ENCODE peak calls at places on chromosomes 3 and 15, in six cellular contexts. K is spleen, B is OCI-LY7, D is ovary, R is left lung, W is hepatocyte. T is an unnamed sample.
A peak's percentile ranks its signal among the peaks of the same experiment; 100 is the strongest.

GRCh38 chr15:61033938-61034792 is 194.9 kb downstream of the RORA start:
- DNase-seq in D (no peak), B (no peak), K (no peak), W (no peak), R (no peak), T (no peak)

GRCh38 chr15:29268706-29269484 is 727 bp downstream of the NSMCE3 start:
- DNase-seq in R (peak; percentile 36), K (peak; percentile 78), W (peak; percentile 59), D (no peak), B (peak; percentile 63), T (peak; percentile 27)

GRCh38 chr15:81394609-81395008 is 20.6 kb upstream of the TMC3 start:
- DNase-seq in R (no peak), D (no peak), W (peak; percentile 66), B (no peak), K (no peak), T (no peak)

GRCh38 chr15:64681424-64682024 is 93.9 kb downstream of the RBPMS2 start:
- DNase-seq in W (peak; percentile 82), R (no peak), B (peak; percentile 44), K (peak; percentile 41), D (no peak), T (no peak)

GRCh38 chr15:95292790-95293450 is 1037.6 kb upstream of the NR2F2 start:
- DNase-seq in R (no peak), W (no peak), K (no peak), B (no peak), D (no peak), T (no peak)

GRCh38 chr3:65831733-65832425 is 206.8 kb downstream of the MAGI1 start:
- DNase-seq in D (no peak), K (no peak), B (no peak), W (no peak), R (no peak), T (no peak)

GRCh38 chr15:80892414-80892813 is 97.2 kb downstream of the MESD start:
- DNase-seq in B (no peak), D (no peak), R (no peak), W (no peak), K (no peak), T (no peak)

GRCh38 chr15:63931556-63931955 is 97.8 kb upstream of the HERC1 start:
- DNase-seq in D (no peak), B (no peak), R (no peak), K (no peak), W (no peak), T (no peak)

GRCh38 chr3:139533781-139534443 is 5.6 kb downstream of the RBP1 start:
- DNase-seq in K (no peak), R (no peak), B (no peak), D (peak; percentile 67), W (peak; percentile 30), T (no peak)

GRCh38 chr15:56244811-56245576 is 1.3 kb upstream of the RFX7 start:
- DNase-seq in W (peak; percentile 35), K (peak; percentile 85), B (peak; percentile 67), D (peak; percentile 36), R (no peak), T (no peak)

GRCh38 chr3:99700637-99701268 is 62.4 kb downstream of the COL8A1 start:
- DNase-seq in D (no peak), K (no peak), B (no peak), W (no peak), R (no peak), T (no peak)

GRCh38 chr3:66413151-66413751 is 87.6 kb downstream of the LRIG1 start:
- DNase-seq in D (no peak), R (no peak), B (no peak), W (no peak), K (no peak), T (no peak)

GRCh38 chr15:39270221-39270835 is 310.6 kb upstream of the THBS1 start:
- DNase-seq in W (no peak), K (no peak), R (no peak), B (no peak), D (no peak), T (no peak)

GRCh38 chr3:79845546-79845945 is 77.7 kb upstream of the ROBO1 start:
- DNase-seq in K (no peak), D (no peak), B (no peak), R (no peak), W (no peak), T (no peak)

GRCh38 chr3:23710555-23710954 is 95.2 kb upstream of the UBE2E1 start:
- DNase-seq in K (no peak), R (no peak), D (peak; percentile 44), B (no peak), W (peak; percentile 62), T (peak; percentile 66)

GRCh38 chr15:101489633-101490407 is at the start of gene PCSK6:
- DNase-seq in D (peak; percentile 44), B (no peak), W (peak; percentile 69), R (no peak), K (peak; percentile 76), T (peak; percentile 50)

GRCh38 chr3:151798476-151798875 is 15.4 kb upstream of the AADAC start:
- DNase-seq in R (no peak), B (no peak), D (no peak), K (no peak), W (no peak), T (no peak)

GRCh38 chr3:126704494-126705214 is 614 bp downstream of the CHCHD6 start:
- DNase-seq in R (no peak), B (no peak), K (no peak), W (no peak), D (no peak), T (no peak)

GRCh38 chr3:71905426-71905825 is 120.5 kb upstream of the PROK2 start:
- DNase-seq in D (no peak), K (peak; percentile 80), W (no peak), B (peak; percentile 33), R (peak; percentile 41), T (no peak)

GRCh38 chr15:31264534-31265089 is 62.0 kb upstream of the KLF13 start:
- DNase-seq in B (no peak), K (no peak), R (peak; percentile 34), D (no peak), W (no peak), T (no peak)

GRCh38 chr3:132421832-132422231 is 4.5 kb downstream of the DNAJC13 start:
- DNase-seq in B (no peak), W (no peak), D (no peak), R (no peak), K (no peak), T (no peak)

GRCh38 chr3:171704814-171705213 is 105.5 kb downstream of the PLD1 start:
- DNase-seq in R (no peak), K (no peak), D (no peak), B (no peak), W (no peak), T (no peak)

GRCh38 chr3:53144446-53144845 is 14.2 kb upstream of the RFT1 start:
- DNase-seq in W (no peak), B (no peak), D (no peak), K (no peak), R (no peak), T (peak; percentile 5)

GRCh38 chr3:107516475-107516874 is 6.3 kb upstream of the BBX start:
- DNase-seq in K (no peak), R (no peak), W (no peak), D (no peak), B (no peak), T (no peak)

GRCh38 chr3:36257117-36257516 is 123.2 kb upstream of the STAC start:
- DNase-seq in W (peak; percentile 9), R (no peak), B (no peak), K (no peak), D (no peak), T (no peak)

GRCh38 chr3:134366221-134366927 is 7.9 kb downstream of the AMOTL2 start:
- DNase-seq in K (peak; percentile 54), D (no peak), W (no peak), R (no peak), B (no peak), T (no peak)

GRCh38 chr3:134364061-134364935 is 9.9 kb downstream of the AMOTL2 start:
- DNase-seq in D (peak; percentile 94), R (peak; percentile 90), B (no peak), W (peak; percentile 96), K (peak; percentile 90), T (peak; percentile 98)

GRCh38 chr3:134366928-134367352 is 7.3 kb downstream of the AMOTL2 start:
- DNase-seq in D (no peak), W (no peak), R (peak; percentile 31), B (no peak), K (peak; percentile 67), T (peak; percentile 50)

GRCh38 chr3:134364936-134365765 is 9.1 kb downstream of the AMOTL2 start:
- DNase-seq in B (peak; percentile 32), D (no peak), R (no peak), K (peak; percentile 47), W (no peak), T (no peak)

GRCh38 chr3:134365766-134366065 is 8.5 kb downstream of the AMOTL2 start:
- DNase-seq in W (no peak), B (no peak), D (no peak), K (peak; percentile 62), R (no peak), T (no peak)
- H3K36me3 ChIP-seq in W (no peaks in the 10 kb centered on the region), B (no peaks in the 10 kb centered on the region), D (no peaks in the 10 kb centered on the region), K (peaks cover 48% of the 10 kb centered on the region), R (no peaks in the 10 kb centered on the region), T (peaks cover 93% of the 10 kb centered on the region)

DNA sequence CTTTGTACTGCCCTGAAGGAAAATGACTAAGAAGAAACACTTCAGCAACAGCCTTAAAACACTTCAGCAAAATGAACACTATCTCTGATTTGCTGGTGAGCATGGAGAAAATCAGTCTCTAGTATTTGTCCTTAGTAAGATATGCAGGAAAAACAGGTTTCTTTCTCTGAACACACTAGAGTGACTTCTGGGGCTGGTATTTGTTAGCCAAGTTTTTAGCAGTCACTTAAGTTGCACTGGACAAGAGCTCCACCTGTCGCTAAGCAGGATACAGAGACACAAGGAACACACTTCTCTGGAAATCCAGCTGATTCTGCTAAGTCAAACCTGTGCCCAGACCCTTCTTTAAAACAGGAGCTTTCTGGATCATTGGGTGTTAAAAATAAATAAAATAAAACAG is 65.3 kb downstream of the CHAC1 start:
- DNase-seq in R (no peak), B (no peak), K (no peak), W (peak; percentile 67), D (no peak), T (no peak)
- TF ChIP-seq CTCF in R (peak; percentile 22), B (no peak), K (peak; percentile 55), W (peak; percentile 53), D (no peak), T (peak; percentile 33)

DNA sequence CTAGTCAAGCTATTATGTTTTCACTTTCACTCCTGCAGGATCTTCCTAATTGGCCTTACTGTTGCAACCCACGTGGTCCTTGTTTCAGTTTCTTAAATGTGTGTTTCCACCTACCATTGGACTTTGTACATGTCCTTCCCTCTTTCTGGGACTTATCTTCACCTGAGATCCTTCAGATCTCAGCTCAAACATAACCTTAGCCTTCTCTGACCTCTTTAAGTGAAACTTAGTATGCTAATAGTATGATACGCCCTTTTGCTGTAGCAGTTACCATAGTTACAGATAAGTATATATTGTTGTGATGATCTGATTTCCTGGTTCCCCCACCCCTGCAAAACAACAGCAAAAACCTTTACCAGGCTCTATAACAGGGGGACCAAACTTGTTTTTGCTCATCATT is 35.2 kb downstream of the U2SURP start:
- DNase-seq in B (no peak), K (no peak), D (no peak), R (no peak), W (peak; percentile 56), T (no peak)
- H3K36me3 ChIP-seq in B (peaks cover 97% of the 10 kb centered on the region), K (peaks cover 21% of the 10 kb centered on the region), D (no peaks in the 10 kb centered on the region), R (no peaks in the 10 kb centered on the region), W (no peaks in the 10 kb centered on the region), T (peaks cover 85% of the 10 kb centered on the region)

DNA sequence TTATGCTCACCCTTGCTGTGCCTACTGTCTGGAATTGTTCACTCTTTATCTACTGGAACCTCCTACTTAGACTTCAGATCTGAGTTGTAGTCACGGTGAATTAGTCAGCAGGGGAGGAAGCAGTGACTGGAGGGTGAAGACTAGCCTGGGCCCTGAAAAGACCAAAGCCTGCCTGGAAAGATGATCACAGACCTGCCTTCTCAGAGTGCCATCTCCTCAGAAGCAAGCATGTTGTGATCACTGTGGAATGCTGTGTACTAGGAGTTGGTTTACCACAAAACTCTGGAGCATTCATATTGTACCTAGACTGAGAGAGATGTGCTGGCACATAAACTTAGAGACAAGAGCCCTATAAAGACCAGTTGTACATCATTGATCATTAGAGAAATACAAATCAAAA is 100.7 kb upstream of the SCN10A start:
- DNase-seq in W (no peak), R (no peak), K (no peak), D (no peak), B (no peak), T (no peak)
- TF ChIP-seq CTCF in W (no peak), R (no peak), K (no peak), D (no peak), B (no peak), T (no peak)

T was measured in psoas muscle.